ENCODE peak calls at places on chromosomes 1 and 21, in six cellular contexts. S, H, Y, B, K and L are unnamed samples. For H3K4me1, the result is how much of the 10 kb centered on the place peaks cover.

GRCh38 chr1:154342836-154343472 is 17.6 kb downstream of the ATP8B2 start:
- DNase-seq in S (no peak), H (no peak), Y (no peak), B (no peak), K (peak), L (peak)

GRCh38 chr1:232624892-232625291 is 5.0 kb downstream of the SIPA1L2 start:
- DNase-seq in S (no peak), H (no peak), Y (no peak), B (no peak), K (no peak), L (no peak)

GRCh38 chr1:213457733-213458132 is 406.7 kb downstream of the RPS6KC1 start:
- DNase-seq in S (no peak), H (no peak), Y (no peak), B (no peak), K (no peak), L (no peak)

GRCh38 chr21:42027804-42028753 is 17.9 kb upstream of the ZBTB21 start:
- DNase-seq in S (no peak), H (no peak), Y (no peak), B (no peak), K (no peak), L (no peak)

GRCh38 chr21:36613064-36613463 is 85.9 kb upstream of the SIM2 start:
- DNase-seq in S (no peak), H (no peak), Y (peak), B (no peak), K (no peak), L (no peak)

GRCh38 chr21:29501451-29501850 is 202.7 kb downstream of the BACH1 start:
- DNase-seq in S (no peak), H (no peak), Y (no peak), B (no peak), K (no peak), L (no peak)

GRCh38 chr1:180796897-180797296 is 115.8 kb upstream of the KIAA1614 start:
- DNase-seq in S (no peak), H (no peak), Y (no peak), B (no peak), K (no peak), L (no peak)

GRCh38 chr21:42652527-42653491 is 612 bp upstream of the PDE9A start:
- DNase-seq in S (peak), H (no peak), Y (peak), B (no peak), K (peak), L (peak)

GRCh38 chr1:237867380-237867888 is 23.3 kb downstream of the ZP4 start:
- DNase-seq in S (no peak), H (no peak), Y (no peak), B (no peak), K (no peak), L (no peak)

GRCh38 chr1:56472860-56473259 is 106.5 kb downstream of the PLPP3 start:
- DNase-seq in S (no peak), H (no peak), Y (no peak), B (no peak), K (peak), L (no peak)
- H3K4me1 ChIP-seq in S (under half), H (under half), Y (under half), B (under half), K (under half), L (under half)

GRCh38 chr1:218496561-218496960 is 151.4 kb downstream of the TGFB2 start:
- DNase-seq in S (no peak), H (no peak), Y (no peak), B (peak), K (no peak), L (no peak)
- TF ChIP-seq POLR2AphosphoS5 in S (peak), H (no peak), Y (no peak), B (peak), K (no peak), L (no peak)

DNA sequence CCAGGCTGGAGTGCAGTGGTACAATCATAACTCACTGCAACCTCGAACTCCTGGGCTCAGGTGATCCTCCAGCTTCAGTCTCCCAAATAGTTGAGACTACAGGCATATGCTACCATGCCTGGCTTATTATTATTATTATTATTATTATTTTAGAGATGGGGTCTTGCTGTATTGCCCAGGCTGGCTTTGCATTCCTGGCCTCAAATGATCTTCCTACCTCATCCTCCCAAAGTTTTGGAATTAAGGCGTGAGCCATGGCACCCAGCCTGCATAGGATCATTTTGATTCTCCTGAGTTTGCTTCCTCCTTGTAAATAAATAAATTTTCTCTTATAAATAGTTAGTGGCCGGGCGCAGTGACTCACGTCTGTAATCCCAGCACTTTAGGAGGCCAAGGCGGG is 6.2 kb downstream of the DDI2 start:
- DNase-seq in S (no peak), H (no peak), Y (no peak), B (no peak), K (no peak), L (no peak)
- H3K4me1 ChIP-seq in S (under half), H (under half), Y (under half), B (under half), K (half or more), L (half or more)

GRCh38 chr1:244050835-244051444 is at the start of gene ZBTB18:
- DNase-seq in S (peak), H (no peak), Y (no peak), B (no peak), K (no peak), L (no peak)

GRCh38 chr1:244048566-244049141 is 2.4 kb upstream of the ZBTB18 start:
- DNase-seq in S (no peak), H (no peak), Y (no peak), B (no peak), K (no peak), L (no peak)

GRCh38 chr1:244049969-244050834 is 881 bp upstream of the ZBTB18 start:
- DNase-seq in S (no peak), H (no peak), Y (peak), B (no peak), K (peak), L (peak)

GRCh38 chr1:244047739-244048565 is 3.1 kb upstream of the ZBTB18 start:
- DNase-seq in S (peak), H (peak), Y (peak), B (peak), K (peak), L (peak)

DNA sequence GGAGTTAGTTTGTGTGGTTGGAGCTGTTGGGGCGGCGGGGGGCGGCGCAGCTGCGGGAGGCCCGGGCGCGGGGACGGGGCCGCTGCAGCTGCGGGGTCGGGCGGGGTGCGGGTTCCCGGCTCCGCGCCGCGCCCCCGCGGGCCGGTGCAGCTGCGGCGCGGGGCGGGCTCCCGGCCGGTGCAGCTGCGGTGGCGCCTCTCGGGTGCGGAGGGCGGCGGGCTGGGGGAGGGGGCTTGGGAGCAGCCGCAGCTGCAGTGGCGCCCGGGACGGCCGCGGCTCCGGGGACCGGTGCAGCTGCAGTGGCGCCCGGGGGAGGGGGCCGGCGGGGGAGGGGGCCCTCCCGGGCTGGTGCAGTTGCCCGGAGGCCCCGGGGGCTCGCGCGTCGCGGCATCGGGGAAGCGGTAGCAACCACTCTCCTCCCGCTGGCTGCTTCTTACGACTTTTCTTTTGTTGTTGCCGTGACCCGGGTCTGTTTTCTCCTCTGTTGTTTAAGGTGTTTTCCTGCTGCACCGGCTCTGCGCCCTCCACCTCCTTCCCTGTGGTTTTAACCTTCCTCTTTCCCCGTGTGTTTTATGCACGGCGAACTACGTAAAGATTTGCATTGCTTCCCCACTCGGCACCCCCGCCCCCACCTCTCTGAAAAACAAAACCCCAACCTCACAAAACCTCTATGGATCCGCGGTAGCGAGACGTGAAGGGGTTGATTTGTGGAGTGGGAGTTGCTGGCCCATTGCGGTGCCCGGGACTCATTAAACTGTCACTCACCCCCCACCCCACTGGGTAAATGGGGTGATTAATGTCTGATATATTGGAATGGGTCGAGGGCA is 1.7 kb upstream of the ZBTB18 start:
- DNase-seq in S (peak), H (no peak), Y (peak), B (no peak), K (peak), L (peak)
- TF ChIP-seq POLR2AphosphoS5 in S (no peak), H (no peak), Y (peak), B (no peak), K (no peak), L (peak)

GRCh38 chr1:221735976-221736375 is 5.9 kb downstream of the DUSP10 start:
- DNase-seq in S (no peak), H (no peak), Y (no peak), B (no peak), K (no peak), L (no peak)
- H3K4me1 ChIP-seq in S (under half), H (under half), Y (under half), B (under half), K (under half), L (under half)

DNA sequence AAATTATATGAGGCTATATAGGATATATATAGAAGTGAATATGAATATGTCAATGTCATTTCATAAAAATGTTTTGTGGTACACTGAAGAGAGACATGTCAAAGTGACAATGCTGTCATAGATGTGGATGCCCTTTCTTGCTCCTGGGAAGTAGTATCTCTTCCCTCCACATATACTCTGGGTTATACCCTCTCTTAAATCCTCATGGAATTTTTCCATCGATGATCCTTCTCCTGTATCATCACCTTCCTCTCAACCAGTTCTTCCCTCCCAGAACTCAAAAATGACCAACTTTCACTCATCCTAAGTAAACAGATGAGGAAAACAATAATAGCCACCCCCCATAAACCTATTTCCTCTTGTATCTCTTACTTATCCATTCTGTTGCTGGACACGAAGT is 351.5 kb downstream of the USP25 start:
- DNase-seq in S (no peak), H (no peak), Y (no peak), B (no peak), K (no peak), L (no peak)
- TF ChIP-seq POLR2AphosphoS5 in S (no peak), H (no peak), Y (no peak), B (no peak), K (no peak), L (no peak)

GRCh38 chr1:14945132-14946010 is 208.2 kb upstream of the TMEM51 start:
- DNase-seq in S (peak), H (no peak), Y (peak), B (no peak), K (no peak), L (peak)
- H3K4me1 ChIP-seq in S (under half), H (under half), Y (under half), B (under half), K (under half), L (under half)

GRCh38 chr21:25983745-25984144 is 186.8 kb downstream of the APP start:
- DNase-seq in S (peak), H (no peak), Y (no peak), B (no peak), K (no peak), L (no peak)

GRCh38 chr21:25985990-25986389 is 184.6 kb downstream of the APP start:
- DNase-seq in S (no peak), H (no peak), Y (no peak), B (no peak), K (no peak), L (no peak)

GRCh38 chr21:25986928-25987327 is 183.6 kb downstream of the APP start:
- DNase-seq in S (no peak), H (no peak), Y (no peak), B (no peak), K (no peak), L (no peak)

GRCh38 chr21:25984538-25984937 is 186.0 kb downstream of the APP start:
- DNase-seq in S (no peak), H (no peak), Y (no peak), B (no peak), K (no peak), L (no peak)

GRCh38 chr21:25988738-25989137 is 181.8 kb downstream of the APP start:
- DNase-seq in S (no peak), H (no peak), Y (no peak), B (no peak), K (no peak), L (no peak)
- TF ChIP-seq POLR2AphosphoS5 in S (no peak), H (no peak), Y (no peak), B (no peak), K (no peak), L (no peak)